ENCODE peak calls at places on chromosome 9, in five cellular contexts. M is EL, U is aorta, I is psoas muscle, V is amniotic stem cell. D is an unnamed sample.

GRCh38 chr9:107749787-107750444 is 260.3 kb upstream of the KLF4 start:
- DNase-seq in M (peak), U (peak), I (peak), V (peak), D (peak)

GRCh38 chr9:113026200-113026599 is 14.2 kb upstream of the ZNF883 start:
- DNase-seq in M (no peak), I (no peak), V (no peak), U (no peak), D (no peak)

GRCh38 chr9:112854657-112855056 is 36.0 kb downstream of the SLC46A2 start:
- DNase-seq in U (no peak), I (no peak), V (no peak), M (no peak), D (no peak)

GRCh38 chr9:91549177-91549576 is 125.5 kb upstream of the NFIL3 start:
- DNase-seq in I (no peak), V (no peak), U (no peak), M (no peak), D (no peak)

GRCh38 chr9:35162605-35163315 is 951 bp downstream of the UNC13B start:
- DNase-seq in V (no peak), M (no peak), I (no peak), U (no peak), D (no peak)

GRCh38 chr9:92763721-92764380 is 782 bp downstream of the BICD2 start:
- DNase-seq in V (no peak), M (peak), I (peak), U (peak), D (peak)

GRCh38 chr9:89482056-89482784 is 15.7 kb downstream of the SEMA4D start:
- DNase-seq in M (no peak), U (no peak), V (no peak), I (no peak), D (no peak)

GRCh38 chr9:136012651-136013050 is 51.5 kb upstream of the UBAC1 start:
- DNase-seq in I (peak), M (no peak), V (no peak), U (peak), D (peak)

GRCh38 chr9:16337322-16338029 is 533.0 kb downstream of the BNC2 start:
- DNase-seq in I (no peak), V (peak), M (peak), U (no peak), D (no peak)

GRCh38 chr9:19310246-19310645 is 69.8 kb downstream of the RPS6 start:
- DNase-seq in M (no peak), V (no peak), I (no peak), U (no peak), D (no peak)

GRCh38 chr9:32350682-32351081 is 33.8 kb upstream of the ACO1 start:
- DNase-seq in I (no peak), U (no peak), V (no peak), M (peak), D (no peak)

GRCh38 chr9:121963542-121963995 is 129.5 kb downstream of the TTLL11 start:
- DNase-seq in U (no peak), I (no peak), V (no peak), M (peak), D (no peak)

GRCh38 chr9:13719410-13719809 is 439.9 kb upstream of the MPDZ start:
- DNase-seq in I (no peak), U (no peak), V (no peak), M (peak), D (no peak)

GRCh38 chr9:124251605-124252366 is 6.0 kb upstream of the NEK6 start:
- DNase-seq in I (no peak), V (peak), U (peak), M (peak), D (no peak)

GRCh38 chr9:91060520-91061343 is 259.1 kb downstream of the SYK start:
- DNase-seq in U (no peak), V (peak), I (peak), M (peak), D (no peak)

GRCh38 chr9:105833271-105833975 is 139.1 kb downstream of the TMEM38B start:
- DNase-seq in M (no peak), I (no peak), V (no peak), U (no peak), D (no peak)

GRCh38 chr9:3863686-3864085 is 337.9 kb upstream of the RFX3 start:
- DNase-seq in V (no peak), I (no peak), U (no peak), M (no peak), D (no peak)

D was measured in left lung.